ENCODE peak calls at places on chromosomes 2 and 18, in nine cellular contexts. C is endodermal cell; Y is K562; J is fibroblast of lung; A is CD4-positive, CD25-positive, alpha-beta regulatory T cell; G is naive thymus-derived CD4-positive, alpha-beta T cell; S is neuronal stem cell; V is lower lobe of right lung; M is adrenal gland. H is an unnamed sample. For H3K4me1, the result is how much of the 10 kb centered on the place peaks cover.

GRCh38 chr2:44267269-44268258 is 7.7 kb upstream of the SLC3A1 start:
- DNase-seq in J (peak), A (no peak), M (peak), C (no peak), V (no peak), Y (no peak), G (no peak), S (no peak), H (no peak)

GRCh38 chr18:59985289-59985688 is 85.5 kb downstream of the PMAIP1 start:
- DNase-seq in V (no peak), J (peak), A (no peak), Y (no peak), M (no peak), S (no peak), G (no peak), C (no peak), H (no peak)

GRCh38 chr2:46715541-46715940 is 200.1 kb downstream of the MCFD2 start:
- DNase-seq in V (no peak), Y (no peak), A (no peak), J (no peak), G (no peak), S (no peak), M (no peak), C (no peak), H (no peak)

GRCh38 chr2:217890445-217890844 is 112.3 kb downstream of the TNS1 start:
- DNase-seq in V (no peak), Y (peak), C (no peak), G (no peak), J (peak), M (peak), A (no peak), S (no peak), H (no peak)

GRCh38 chr18:71038196-71038595 is 749.4 kb downstream of the SOCS6 start:
- DNase-seq in J (no peak), Y (no peak), G (no peak), C (no peak), V (no peak), M (no peak), S (no peak), A (no peak), H (no peak)

GRCh38 chr2:24919977-24920812 is at the start of gene ADCY3:
- DNase-seq in V (peak), M (peak), C (peak), G (peak), Y (peak), S (peak), A (peak), J (peak), H (peak)

GRCh38 chr18:8911408-8912340 is 190.8 kb upstream of the NDUFV2 start:
- DNase-seq in Y (no peak), S (no peak), G (no peak), M (no peak), V (no peak), A (no peak), J (no peak), C (no peak), H (no peak)

GRCh38 chr2:165408191-165408590 is 61.3 kb upstream of the CSRNP3 start:
- DNase-seq in M (no peak), S (no peak), G (no peak), V (no peak), C (no peak), A (no peak), J (no peak), Y (no peak), H (no peak)

GRCh38 chr2:136765256-136765735 is at the start of gene THSD7B:
- DNase-seq in G (no peak), V (no peak), M (no peak), C (peak), Y (no peak), A (no peak), S (no peak), J (no peak), H (no peak)

GRCh38 chr2:96507957-96508520 is 2.9 kb upstream of the NEURL3 start:
- DNase-seq in S (peak), A (peak), J (peak), G (peak), Y (peak), V (peak), M (peak), C (peak), H (peak)

GRCh38 chr18:23232331-23232730 is 97.0 kb downstream of the CABLES1 start:
- DNase-seq in G (no peak), J (no peak), Y (no peak), M (no peak), S (no peak), A (no peak), V (no peak), C (no peak), H (peak)

GRCh38 chr2:55875434-55876135 is 48.0 kb downstream of the EFEMP1 start:
- DNase-seq in C (no peak), M (no peak), Y (no peak), G (no peak), V (no peak), J (peak), S (no peak), A (no peak), H (no peak)

GRCh38 chr2:165423081-165423480 is 46.4 kb upstream of the CSRNP3 start:
- DNase-seq in A (no peak), M (no peak), Y (no peak), J (no peak), C (no peak), S (no peak), G (no peak), V (no peak), H (no peak)

GRCh38 chr2:121089005-121089510 is 195.9 kb downstream of the TFCP2L1 start:
- DNase-seq in Y (no peak), C (no peak), V (no peak), M (no peak), A (no peak), S (no peak), J (peak), G (no peak), H (no peak)

GRCh38 chr2:108531674-108532055 is 2.6 kb upstream of the LIMS1 start:
- DNase-seq in J (no peak), G (no peak), A (no peak), V (no peak), C (no peak), S (no peak), Y (no peak), M (no peak), H (no peak)

GRCh38 chr2:27212626-27213471 is 781 bp upstream of the SLC5A6 start:
- DNase-seq in C (no peak), S (no peak), V (no peak), M (no peak), Y (no peak), A (peak), G (no peak), J (peak), H (no peak)

GRCh38 chr2:198692907-198693510 is 764.7 kb downstream of the SATB2 start:
- DNase-seq in Y (no peak), S (no peak), V (no peak), A (no peak), C (no peak), G (no peak), J (no peak), M (no peak), H (no peak)

GRCh38 chr2:111135910-111136297 is 15.2 kb downstream of the BCL2L11 start:
- DNase-seq in G (no peak), A (no peak), V (peak), Y (peak), S (no peak), C (peak), M (no peak), J (peak), H (no peak)

GRCh38 chr2:26848336-26849055 is 564 bp downstream of the DPYSL5 start:
- DNase-seq in M (no peak), S (peak), A (no peak), G (peak), V (no peak), J (no peak), Y (peak), C (peak), H (no peak)

GRCh38 chr2:42567806-42568429 is 514 bp upstream of the MTA3 start:
- DNase-seq in G (peak), J (peak), M (peak), V (peak), C (peak), S (peak), Y (no peak), A (no peak), H (peak)

GRCh38 chr2:190977505-190977904 is 36.5 kb downstream of the STAT1 start:
- DNase-seq in C (no peak), G (no peak), S (no peak), J (no peak), V (no peak), Y (no peak), A (no peak), M (no peak), H (no peak)

GRCh38 chr18:46260879-46261143 is 156.6 kb downstream of the HAUS1 start:
- DNase-seq in J (peak), S (no peak), Y (no peak), C (no peak), V (no peak), G (no peak), M (no peak), A (no peak), H (no peak)

GRCh38 chr2:1511455-1511854 is 98.2 kb downstream of the TPO start:
- DNase-seq in J (no peak), A (no peak), V (no peak), S (no peak), G (no peak), Y (no peak), C (no peak), M (no peak), H (no peak)

GRCh38 chr2:111160758-111161157 is 40.0 kb downstream of the BCL2L11 start:
- DNase-seq in Y (no peak), G (no peak), C (peak), A (no peak), M (no peak), S (no peak), V (no peak), J (peak), H (no peak)

GRCh38 chr18:29439398-29439797 is 1262.5 kb upstream of the CDH2 start:
- DNase-seq in V (no peak), G (no peak), J (no peak), Y (no peak), M (no peak), C (no peak), S (no peak), A (no peak), H (no peak)

GRCh38 chr2:86239745-86240144 is 40.5 kb downstream of the MRPL35 start:
- DNase-seq in A (no peak), V (no peak), Y (no peak), G (no peak), M (no peak), C (no peak), S (no peak), J (no peak), H (no peak)

GRCh38 chr2:218622606-218623238 is 15.0 kb downstream of the PLCD4 start:
- DNase-seq in C (peak), J (peak), V (no peak), S (no peak), G (no peak), M (no peak), Y (no peak), A (no peak), H (no peak)

GRCh38 chr2:231527955-231528635 is 2.1 kb downstream of the NMUR1 start:
- DNase-seq in S (no peak), A (no peak), M (no peak), Y (no peak), V (no peak), G (no peak), J (no peak), C (no peak), H (no peak)

GRCh38 chr2:37168217-37168981 is 11.6 kb upstream of the EIF2AK2 start:
- DNase-seq in M (peak), Y (peak), G (no peak), C (peak), J (peak), V (no peak), S (no peak), A (no peak), H (no peak)

GRCh38 chr18:32081881-32082280 is 9.8 kb upstream of the RNF138 start:
- DNase-seq in C (no peak), J (peak), S (no peak), M (no peak), G (no peak), Y (no peak), A (no peak), V (no peak), H (no peak)

GRCh38 chr18:51654441-51655326 is 457.2 kb upstream of the MEX3C start:
- DNase-seq in S (peak), M (no peak), Y (no peak), V (no peak), G (no peak), J (no peak), A (no peak), C (peak), H (no peak)

GRCh38 chr2:220424561-220424960 is 797.1 kb downstream of the SLC4A3 start:
- DNase-seq in M (no peak), S (no peak), Y (no peak), A (no peak), V (no peak), C (no peak), G (no peak), J (no peak), H (no peak)

GRCh38 chr2:30178618-30179404 is 32.0 kb downstream of the YPEL5 start:
- DNase-seq in V (no peak), M (peak), A (no peak), Y (peak), C (no peak), S (no peak), J (no peak), G (no peak), H (no peak)

GRCh38 chr2:176582990-176583481 is 313.8 kb downstream of the MTX2 start:
- DNase-seq in G (no peak), Y (no peak), A (no peak), C (no peak), V (no peak), M (peak), J (peak), S (no peak), H (no peak)

GRCh38 chr18:12121175-12122095 is 27.8 kb downstream of the ANKRD62 start:
- DNase-seq in Y (peak), V (no peak), G (no peak), S (no peak), A (no peak), J (no peak), C (peak), M (no peak), H (no peak)

DNA sequence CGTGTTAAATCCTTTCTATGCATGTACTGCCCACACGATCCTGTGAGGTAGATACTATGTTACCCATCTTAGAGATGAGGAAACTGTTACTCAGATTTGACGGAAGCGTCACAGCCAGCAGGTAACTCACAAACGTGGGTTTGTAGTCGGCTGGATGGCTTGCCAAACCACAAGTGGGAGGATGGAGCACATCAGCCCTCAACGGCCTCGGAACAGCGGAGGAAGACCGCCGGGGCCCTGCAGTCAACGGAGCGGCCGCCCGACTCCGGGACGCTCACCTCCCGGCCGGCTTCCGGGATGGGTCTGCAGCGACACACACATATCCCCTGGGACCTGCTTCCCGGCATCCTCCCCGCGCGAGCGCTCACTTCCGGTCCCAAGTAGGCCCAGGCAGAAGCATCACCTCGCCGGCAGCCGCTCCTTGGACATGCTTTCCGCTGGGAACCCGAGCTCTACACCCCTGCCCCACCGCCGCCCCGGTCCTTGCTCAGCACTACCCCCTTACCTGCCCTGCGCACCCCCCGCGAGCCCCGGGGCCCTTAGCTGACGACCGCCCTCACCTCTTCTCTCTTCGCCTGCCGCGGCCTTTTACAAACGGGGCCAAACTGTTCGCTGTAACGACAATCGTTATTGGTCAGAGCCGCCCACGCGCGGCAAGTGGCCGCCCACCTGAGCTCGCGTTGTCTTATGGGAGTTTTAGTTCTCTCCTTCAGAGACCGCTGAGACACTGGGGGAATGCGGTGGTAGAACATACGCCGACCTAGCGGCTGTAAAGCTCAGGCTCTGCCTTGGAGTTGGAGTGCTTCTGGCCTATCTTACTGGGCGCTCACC is at the start of gene C2orf42:
- DNase-seq in S (peak), A (peak), J (peak), C (peak), V (peak), G (peak), Y (peak), M (peak), H (peak)
- H3K4me1 ChIP-seq in S (under half), A (under half), J (under half), C (under half), V (under half), G (under half), Y (under half), M (under half), H (under half)

GRCh38 chr2:234850818-234851217 is 101.0 kb upstream of the SH3BP4 start:
- DNase-seq in V (no peak), G (no peak), J (no peak), M (no peak), S (no peak), Y (no peak), A (no peak), C (no peak), H (no peak)

GRCh38 chr2:234853739-234854138 is 98.1 kb upstream of the SH3BP4 start:
- DNase-seq in M (no peak), S (no peak), A (no peak), V (no peak), G (no peak), J (no peak), C (no peak), Y (no peak), H (no peak)

GRCh38 chr2:234852035-234852434 is 99.8 kb upstream of the SH3BP4 start:
- DNase-seq in V (no peak), Y (no peak), S (no peak), G (no peak), C (no peak), J (no peak), A (no peak), M (no peak), H (no peak)

GRCh38 chr2:234852941-234853340 is 98.9 kb upstream of the SH3BP4 start:
- DNase-seq in S (no peak), M (no peak), J (no peak), Y (no peak), C (no peak), V (no peak), A (no peak), G (no peak), H (no peak)

DNA sequence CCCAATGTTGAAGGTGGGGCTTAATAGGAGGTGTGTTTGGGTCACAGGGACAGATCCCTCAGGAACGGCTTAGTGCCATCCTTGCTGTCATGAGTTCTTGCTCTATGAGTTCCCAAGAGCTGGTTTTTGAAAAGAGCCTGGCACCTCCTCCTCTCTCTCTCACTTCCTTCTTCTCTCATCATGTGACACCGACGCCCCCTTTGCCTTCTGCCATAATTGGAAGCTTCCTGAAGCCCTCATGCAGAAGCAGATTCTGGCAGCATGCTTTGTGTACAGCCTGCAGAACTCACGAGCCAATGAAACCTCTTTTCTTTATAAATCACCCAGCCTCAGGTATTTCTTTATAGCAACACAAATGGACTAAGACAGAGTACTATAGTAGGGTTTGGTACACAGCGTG is 100.4 kb upstream of the SH3BP4 start:
- DNase-seq in V (no peak), S (no peak), Y (no peak), M (no peak), J (no peak), G (no peak), C (no peak), A (no peak), H (no peak)
- H3K4me1 ChIP-seq in V (under half), S (under half), Y (under half), M (under half), J (under half), G (under half), C (under half), A (under half), H (under half)

DNA sequence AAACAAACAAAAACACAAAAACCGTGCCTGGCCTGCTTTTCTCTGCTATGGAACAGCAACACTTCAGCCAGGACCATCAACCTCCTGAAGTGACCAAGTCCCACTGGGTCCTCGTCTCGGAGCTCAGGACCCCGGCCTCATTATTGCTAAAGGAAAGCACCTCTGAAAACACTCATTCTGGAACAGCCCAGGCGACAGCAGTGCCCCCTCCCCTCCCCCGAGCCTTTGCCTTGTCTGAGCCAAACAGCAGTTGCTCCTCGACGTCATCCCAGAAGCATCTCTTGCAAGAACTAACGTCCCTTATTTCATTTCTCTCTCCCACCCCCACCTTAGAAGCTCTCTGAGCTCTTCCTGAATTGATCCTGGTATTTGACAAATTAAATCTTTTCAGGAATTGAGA is 27.4 kb downstream of the APCDD1 start:
- DNase-seq in C (no peak), V (no peak), G (no peak), S (no peak), M (no peak), A (no peak), Y (no peak), J (no peak), H (no peak)
- H3K4me1 ChIP-seq in C (under half), V (under half), G (under half), S (under half), M (under half), A (under half), Y (under half), J (under half), H (under half)

GRCh38 chr2:173355132-173355865 is 627 bp downstream of the CDCA7 start:
- DNase-seq in G (peak), M (peak), A (peak), C (peak), Y (peak), S (peak), V (peak), J (peak), H (no peak)
- H3K4me1 ChIP-seq in G (under half), M (under half), A (under half), C (under half), Y (under half), S (under half), V (under half), J (under half), H (under half)

DNA sequence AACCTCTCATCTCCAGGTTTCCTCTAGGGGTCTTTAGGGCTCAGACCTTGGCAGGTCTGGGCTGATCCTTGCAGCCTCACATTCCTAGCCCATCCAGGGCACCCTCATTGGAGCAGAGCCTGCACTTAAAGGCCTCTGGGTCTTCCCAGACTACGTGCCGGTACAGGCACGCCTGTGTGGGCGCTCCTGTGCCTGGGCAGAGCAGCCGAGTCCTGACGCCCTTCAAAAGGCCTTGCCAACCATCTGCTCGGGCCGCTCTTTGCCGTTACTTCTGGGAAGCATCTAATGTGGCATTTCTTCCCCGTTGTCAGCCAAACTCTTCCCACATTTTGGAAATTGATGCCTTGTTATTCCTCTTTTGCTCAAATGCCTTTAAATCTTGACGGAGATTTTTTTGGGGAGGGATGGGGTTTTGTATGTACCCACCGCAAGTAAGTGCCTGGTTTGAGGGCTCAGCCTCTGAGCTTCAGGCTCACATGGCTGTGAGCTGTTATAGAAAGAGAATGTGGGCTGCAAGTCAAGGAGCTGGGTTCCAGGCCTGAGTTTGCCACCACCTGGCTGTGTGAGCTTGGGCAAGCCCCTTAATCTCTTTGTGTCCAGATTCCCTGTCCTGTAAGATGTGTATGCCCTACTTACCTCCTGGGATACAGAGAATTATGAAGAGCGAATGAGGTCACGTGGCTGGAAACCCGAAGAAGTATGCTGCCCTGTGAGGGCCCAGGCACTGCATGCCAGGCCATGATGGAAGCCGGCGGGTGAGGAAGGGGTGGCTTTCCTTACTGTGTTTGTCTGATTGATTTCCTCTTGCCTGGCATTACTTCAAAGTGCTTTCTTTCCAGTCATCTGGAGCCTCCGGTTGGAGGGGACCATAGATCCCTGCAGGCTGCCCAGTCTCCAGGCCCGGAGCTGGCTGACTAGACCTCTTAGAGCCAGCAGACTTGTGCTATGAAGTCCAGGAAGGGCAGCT is 20.6 kb downstream of the EHD3 start:
- DNase-seq in C (no peak), S (no peak), A (no peak), Y (no peak), V (no peak), G (no peak), J (no peak), M (no peak), H (no peak)
- H3K4me1 ChIP-seq in C (under half), S (under half), A (under half), Y (under half), V (under half), G (under half), J (under half), M (under half), H (under half)

H was measured in CD8-positive, alpha-beta T cell.